ENCODE peak calls at places on chromosomes 12 and 14, in five cellular contexts. One of them, this sample, is unnamed.
A peak's percentile ranks its signal among the peaks of the same experiment; 100 is the strongest.

GRCh38 chr12:49034287-49034622 is 15.7 kb upstream of the PRKAG1 start:
- DNase-seq in Peyer's patch: no peak
- DNase-seq in endothelial cell of umbilical vein: no peak
- DNase-seq in upper lobe of left lung: no peak
- DNase-seq in NB4: no peak
- DNase-seq in this sample: no peak

GRCh38 chr12:123153906-123154305 is 3.0 kb upstream of the PITPNM2 start:
- DNase-seq in NB4: no peak
- DNase-seq in upper lobe of left lung: no peak
- DNase-seq in Peyer's patch: no peak
- DNase-seq in endothelial cell of umbilical vein: no peak
- DNase-seq in this sample: no peak

GRCh38 chr14:61925043-61925442 is 162.8 kb downstream of the SNAPC1 start:
- DNase-seq in NB4: peak; percentile 14
- DNase-seq in endothelial cell of umbilical vein: peak; percentile 6
- DNase-seq in Peyer's patch: no peak
- DNase-seq in upper lobe of left lung: no peak
- DNase-seq in this sample: no peak

GRCh38 chr14:49679271-49679670 is 8.7 kb downstream of the POLE2 start:
- DNase-seq in NB4: no peak
- DNase-seq in Peyer's patch: no peak
- DNase-seq in endothelial cell of umbilical vein: no peak
- DNase-seq in upper lobe of left lung: no peak
- DNase-seq in this sample: no peak

GRCh38 chr14:61568572-61569011 is 126.7 kb upstream of the HIF1A start:
- DNase-seq in NB4: peak; percentile 79
- DNase-seq in endothelial cell of umbilical vein: no peak
- DNase-seq in upper lobe of left lung: peak; percentile 53
- DNase-seq in Peyer's patch: peak; percentile 65
- DNase-seq in this sample: no peak

GRCh38 chr14:68011629-68012028 is 192.1 kb downstream of the RAD51B start:
- DNase-seq in upper lobe of left lung: no peak
- DNase-seq in endothelial cell of umbilical vein: peak; percentile 81
- DNase-seq in Peyer's patch: no peak
- DNase-seq in NB4: no peak
- DNase-seq in this sample: no peak

GRCh38 chr12:68675098-68675842 is 11.5 kb upstream of the NUP107 start:
- DNase-seq in NB4: peak; percentile 28
- DNase-seq in endothelial cell of umbilical vein: peak; percentile 37
- DNase-seq in Peyer's patch: no peak
- DNase-seq in upper lobe of left lung: peak; percentile 52
- DNase-seq in this sample: no peak

GRCh38 chr14:59490756-59491155 is 6.4 kb downstream of the JKAMP start:
- DNase-seq in upper lobe of left lung: no peak
- DNase-seq in Peyer's patch: no peak
- DNase-seq in NB4: peak; percentile 37
- DNase-seq in endothelial cell of umbilical vein: no peak
- DNase-seq in this sample: no peak

GRCh38 chr12:132178801-132179401 is 34.6 kb downstream of the NOC4L start:
- DNase-seq in Peyer's patch: no peak
- DNase-seq in endothelial cell of umbilical vein: no peak
- DNase-seq in upper lobe of left lung: no peak
- DNase-seq in NB4: peak; percentile 61
- DNase-seq in this sample: no peak

GRCh38 chr12:42428850-42429249 is 102.9 kb downstream of the PPHLN1 start:
- DNase-seq in upper lobe of left lung: no peak
- DNase-seq in NB4: no peak
- DNase-seq in Peyer's patch: no peak
- DNase-seq in endothelial cell of umbilical vein: no peak
- DNase-seq in this sample: no peak

GRCh38 chr12:42421844-42422779 is 96.1 kb downstream of the PPHLN1 start:
- DNase-seq in Peyer's patch: no peak
- DNase-seq in upper lobe of left lung: no peak
- DNase-seq in NB4: peak; percentile 20
- DNase-seq in endothelial cell of umbilical vein: peak; percentile 96
- DNase-seq in this sample: peak; percentile 5

GRCh38 chr12:42422785-42423184 is 96.8 kb downstream of the PPHLN1 start:
- DNase-seq in endothelial cell of umbilical vein: no peak
- DNase-seq in upper lobe of left lung: no peak
- DNase-seq in NB4: no peak
- DNase-seq in Peyer's patch: no peak
- DNase-seq in this sample: no peak

DNA sequence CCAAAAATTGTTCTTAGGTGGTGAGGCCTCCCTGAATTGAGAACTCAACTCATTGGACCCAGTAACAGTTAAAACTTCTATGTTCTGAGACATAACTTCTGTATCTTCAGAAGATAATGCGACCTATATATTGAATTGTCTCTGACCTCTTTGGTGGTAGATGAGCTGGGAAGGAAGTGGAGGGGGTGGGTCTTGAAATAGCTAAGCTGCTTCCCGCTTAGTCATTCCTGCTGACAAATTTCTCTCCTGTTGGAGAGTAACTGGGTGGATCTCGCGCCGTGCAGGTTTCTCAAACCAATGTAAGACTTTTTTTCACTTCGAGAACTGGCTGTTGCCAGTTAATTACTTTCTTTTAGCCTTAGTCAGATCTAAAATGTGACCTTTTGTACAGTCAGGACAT is 100.8 kb downstream of the PPHLN1 start:
- DNase-seq in Peyer's patch: no peak
- DNase-seq in endothelial cell of umbilical vein: peak; percentile 64
- DNase-seq in NB4: peak; percentile 44
- DNase-seq in upper lobe of left lung: no peak
- DNase-seq in this sample: peak; percentile 71
- TF ChIP-seq POLR2A in Peyer's patch: no peak
- TF ChIP-seq POLR2A in endothelial cell of umbilical vein: no peak
- TF ChIP-seq POLR2A in NB4: no peak
- TF ChIP-seq POLR2A in upper lobe of left lung: no peak
- TF ChIP-seq POLR2A in this sample: no peak

DNA sequence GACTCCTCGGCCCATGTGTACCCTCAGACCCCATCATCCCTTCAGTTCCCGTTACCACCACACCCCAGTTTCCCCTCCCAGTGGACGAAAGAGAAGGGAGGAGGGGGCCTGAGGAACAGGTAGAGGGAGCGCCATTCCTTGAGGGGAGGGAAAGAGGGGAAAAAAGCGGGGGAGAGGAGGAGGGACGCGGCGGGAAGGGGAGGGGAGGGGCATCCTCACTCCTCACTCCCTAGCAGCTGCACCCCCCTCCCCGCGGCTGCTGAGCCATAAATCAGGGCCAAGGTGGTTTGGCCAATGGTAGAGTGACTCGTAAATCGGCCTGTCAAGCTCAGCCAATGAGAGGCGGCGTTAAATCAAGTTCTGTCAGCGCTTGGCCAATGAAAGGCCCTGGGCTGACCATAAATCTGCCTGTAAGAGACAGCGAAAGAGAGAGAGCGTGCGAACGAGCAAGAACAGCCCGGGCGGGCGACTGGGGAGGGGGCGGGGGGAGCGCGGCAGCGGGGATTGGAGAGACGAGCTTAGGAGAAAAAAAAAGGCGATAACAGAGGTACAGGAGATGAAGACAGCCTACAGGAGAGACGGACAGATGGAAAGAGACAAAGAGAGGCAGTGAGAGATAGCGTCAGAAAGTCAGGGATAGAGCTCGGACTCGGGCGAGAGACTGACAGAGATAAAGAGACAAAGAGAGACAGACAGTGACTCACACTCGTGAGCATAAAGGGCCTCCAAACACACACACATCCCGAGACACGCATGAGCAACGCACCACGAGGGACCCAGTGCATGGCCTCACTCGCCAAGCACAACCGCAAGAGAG is 5.1 kb downstream of the GPR84 start:
- DNase-seq in upper lobe of left lung: peak; percentile 97
- DNase-seq in NB4: peak; percentile 99
- DNase-seq in endothelial cell of umbilical vein: peak; percentile 99
- DNase-seq in Peyer's patch: peak; percentile 92
- DNase-seq in this sample: peak; percentile 92
- TF ChIP-seq POLR2A in upper lobe of left lung: no peak
- TF ChIP-seq POLR2A in NB4: peak; percentile 20
- TF ChIP-seq POLR2A in endothelial cell of umbilical vein: peak; percentile 78
- TF ChIP-seq POLR2A in Peyer's patch: no peak
- TF ChIP-seq POLR2A in this sample: no peak

GRCh38 chr14:74915426-74915825 is 7.6 kb downstream of the RPS6KL1 start:
- DNase-seq in Peyer's patch: no peak
- DNase-seq in NB4: no peak
- DNase-seq in endothelial cell of umbilical vein: no peak
- DNase-seq in upper lobe of left lung: no peak
- DNase-seq in this sample: no peak

GRCh38 chr14:74913393-74913792 is 9.7 kb downstream of the RPS6KL1 start:
- DNase-seq in upper lobe of left lung: no peak
- DNase-seq in NB4: no peak
- DNase-seq in endothelial cell of umbilical vein: no peak
- DNase-seq in Peyer's patch: no peak
- DNase-seq in this sample: no peak

GRCh38 chr14:74912801-74913200 is 10.3 kb downstream of the RPS6KL1 start:
- DNase-seq in NB4: no peak
- DNase-seq in Peyer's patch: no peak
- DNase-seq in upper lobe of left lung: no peak
- DNase-seq in endothelial cell of umbilical vein: no peak
- DNase-seq in this sample: no peak

GRCh38 chr14:74915826-74916225 is 7.2 kb downstream of the RPS6KL1 start:
- DNase-seq in upper lobe of left lung: no peak
- DNase-seq in NB4: no peak
- DNase-seq in Peyer's patch: no peak
- DNase-seq in endothelial cell of umbilical vein: no peak
- DNase-seq in this sample: no peak

DNA sequence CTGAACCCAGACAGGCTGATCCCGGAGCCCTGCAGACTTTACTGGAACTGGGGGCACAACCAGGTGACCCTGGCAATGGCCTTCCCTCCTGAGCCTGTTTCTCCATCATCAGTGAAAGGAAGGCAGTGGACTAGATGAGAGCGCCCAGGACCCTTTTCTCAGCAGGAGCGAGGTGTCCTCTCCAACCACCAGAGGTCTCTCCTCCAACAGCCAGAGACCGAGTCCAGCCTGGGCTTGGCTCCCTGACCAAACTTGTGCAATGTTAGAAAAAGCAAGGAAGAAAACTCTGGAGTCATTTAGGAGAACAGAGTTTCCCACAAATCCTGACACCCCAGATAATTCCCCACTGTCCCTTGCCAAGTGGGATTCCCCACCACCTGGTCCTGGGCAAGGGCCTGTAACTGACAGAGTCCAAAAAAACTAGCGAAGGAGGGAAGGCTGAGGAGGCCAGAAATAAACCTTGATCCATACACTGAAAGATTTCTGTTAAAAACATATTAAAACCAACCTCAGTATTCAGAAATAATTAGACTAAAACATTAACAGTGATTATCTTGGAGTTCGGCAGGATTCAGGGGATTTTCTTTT is 9.0 kb downstream of the RPS6KL1 start:
- DNase-seq in Peyer's patch: no peak
- DNase-seq in NB4: peak; percentile 61
- DNase-seq in upper lobe of left lung: peak; percentile 40
- DNase-seq in endothelial cell of umbilical vein: peak; percentile 66
- DNase-seq in this sample: peak; percentile 63
- TF ChIP-seq POLR2A in Peyer's patch: no peak
- TF ChIP-seq POLR2A in NB4: no peak
- TF ChIP-seq POLR2A in upper lobe of left lung: no peak
- TF ChIP-seq POLR2A in endothelial cell of umbilical vein: no peak
- TF ChIP-seq POLR2A in this sample: no peak

GRCh38 chr12:55726911-55727310 is 1.9 kb downstream of the CD63 start:
- DNase-seq in NB4: peak; percentile 46
- DNase-seq in endothelial cell of umbilical vein: no peak
- DNase-seq in Peyer's patch: peak; percentile 50
- DNase-seq in upper lobe of left lung: no peak
- DNase-seq in this sample: no peak
- TF ChIP-seq POLR2A in NB4: no peak
- TF ChIP-seq POLR2A in endothelial cell of umbilical vein: no peak
- TF ChIP-seq POLR2A in Peyer's patch: no peak
- TF ChIP-seq POLR2A in upper lobe of left lung: no peak
- TF ChIP-seq POLR2A in this sample: no peak

GRCh38 chr12:106235770-106236169 is 12.1 kb downstream of the CKAP4 start:
- DNase-seq in NB4: no peak
- DNase-seq in Peyer's patch: no peak
- DNase-seq in upper lobe of left lung: no peak
- DNase-seq in endothelial cell of umbilical vein: no peak
- DNase-seq in this sample: no peak
- TF ChIP-seq POLR2A in NB4: no peak
- TF ChIP-seq POLR2A in Peyer's patch: no peak
- TF ChIP-seq POLR2A in upper lobe of left lung: no peak
- TF ChIP-seq POLR2A in endothelial cell of umbilical vein: no peak
- TF ChIP-seq POLR2A in this sample: no peak

DNA sequence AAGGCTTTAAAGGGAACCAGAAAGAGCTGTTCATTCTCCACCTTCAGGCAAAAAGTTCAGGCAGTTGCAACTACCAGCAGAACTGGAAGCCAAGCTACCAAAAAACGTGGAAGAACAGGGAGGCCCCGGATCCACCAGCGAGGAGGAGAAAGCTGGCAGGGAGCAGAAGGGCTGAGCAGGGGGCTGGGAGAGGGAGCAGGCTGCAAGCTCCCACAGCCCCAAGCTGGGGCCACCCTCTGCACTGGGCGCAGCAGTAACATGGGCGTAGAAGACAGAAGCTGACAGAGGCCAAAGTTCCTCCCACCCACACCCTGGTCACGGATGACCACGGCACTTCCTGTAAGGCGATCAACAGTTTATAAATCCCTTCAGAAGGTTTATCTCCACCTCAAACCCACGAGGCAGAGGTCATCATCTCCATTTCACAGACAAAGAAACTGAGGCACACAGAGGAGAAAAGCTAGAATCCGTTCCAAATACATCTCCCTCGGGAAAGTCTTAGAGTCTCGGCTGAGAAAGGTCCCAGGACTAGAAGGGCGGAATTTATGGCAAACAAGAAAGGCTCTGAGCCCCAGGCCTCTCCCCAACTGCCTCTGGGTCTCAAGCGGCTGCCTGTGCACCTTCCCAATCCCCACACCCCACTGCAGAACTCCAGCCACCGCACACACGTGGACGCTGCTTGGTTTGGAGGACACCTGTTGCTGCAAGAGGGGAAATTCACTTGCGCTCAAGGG is 1.8 kb downstream of the CCDC85C start:
- DNase-seq in NB4: peak; percentile 38
- DNase-seq in Peyer's patch: peak; percentile 84
- DNase-seq in upper lobe of left lung: peak; percentile 70
- DNase-seq in endothelial cell of umbilical vein: no peak
- DNase-seq in this sample: no peak
- TF ChIP-seq POLR2A in NB4: no peak
- TF ChIP-seq POLR2A in Peyer's patch: peak; percentile 83
- TF ChIP-seq POLR2A in upper lobe of left lung: no peak
- TF ChIP-seq POLR2A in endothelial cell of umbilical vein: no peak
- TF ChIP-seq POLR2A in this sample: no peak

DNA sequence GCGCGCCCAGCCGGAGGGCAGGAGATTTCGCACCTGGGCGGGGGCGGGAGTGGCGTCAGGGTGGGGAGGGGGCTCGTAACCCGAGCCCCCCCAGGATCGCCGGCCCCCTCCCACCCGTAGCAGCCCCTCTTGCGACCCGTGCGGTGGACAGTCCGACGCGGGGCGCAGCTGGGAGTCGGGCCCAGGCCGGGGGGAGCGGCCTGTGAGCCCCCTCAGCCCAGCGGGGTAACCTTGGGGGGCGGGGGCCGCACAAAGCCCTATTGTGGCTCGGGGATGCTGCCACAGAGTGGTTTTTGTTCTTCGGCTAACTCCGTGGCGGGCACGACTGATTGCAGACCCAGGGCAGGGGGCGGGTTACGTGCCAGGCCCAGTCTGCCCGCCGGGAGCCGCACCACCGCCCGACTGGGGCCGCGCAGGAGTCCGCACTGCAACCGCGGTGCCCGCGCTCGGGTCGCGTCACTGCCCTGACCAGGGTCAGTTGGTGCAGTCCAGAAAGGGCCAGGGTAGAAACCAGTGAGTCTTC is 4.2 kb upstream of the AAAS start:
- DNase-seq in upper lobe of left lung: peak; percentile 51
- DNase-seq in NB4: peak; percentile 49
- DNase-seq in endothelial cell of umbilical vein: peak; percentile 20
- DNase-seq in Peyer's patch: no peak
- DNase-seq in this sample: peak; percentile 47
- TF ChIP-seq POLR2A in upper lobe of left lung: no peak
- TF ChIP-seq POLR2A in NB4: no peak
- TF ChIP-seq POLR2A in endothelial cell of umbilical vein: no peak
- TF ChIP-seq POLR2A in Peyer's patch: no peak
- TF ChIP-seq POLR2A in this sample: no peak

This sample was measured in erythroblast.